ENCODE peak calls at places on chromosomes 2 and 18, in five cellular contexts. K, Q, Y, T and J are unnamed samples.
A peak's percentile ranks its signal among the peaks of the same experiment; 100 is the strongest.

GRCh38 chr18:74476154-74476553 is 19.0 kb upstream of the DIPK1C start:
- DNase-seq in Y (peak; percentile 40), K (peak; percentile 45), Q (peak; percentile 67), T (peak; percentile 52), J (no peak)

GRCh38 chr2:179860255-179861026 is 971 bp downstream of the ZNF385B start:
- DNase-seq in K (no peak), Q (peak; percentile 17), T (no peak), Y (peak; percentile 11), J (no peak)

GRCh38 chr18:79093986-79094385 is 24.8 kb downstream of the ATP9B start:
- DNase-seq in Y (no peak), Q (no peak), T (no peak), K (no peak), J (no peak)

GRCh38 chr2:231887756-231888155 is 38.4 kb downstream of the NPPC start:
- DNase-seq in K (no peak), Y (no peak), T (no peak), Q (no peak), J (no peak)

GRCh38 chr2:118763797-118764196 is 83.7 kb downstream of the EN1 start:
- DNase-seq in T (peak; percentile 30), K (peak; percentile 31), Y (peak; percentile 90), Q (no peak), J (no peak)

GRCh38 chr18:42807852-42808251 is 307.6 kb downstream of the RIT2 start:
- DNase-seq in T (no peak), K (no peak), Q (no peak), Y (no peak), J (no peak)

GRCh38 chr2:164706522-164706921 is 85.2 kb upstream of the GRB14 start:
- DNase-seq in Q (no peak), T (no peak), K (peak; percentile 24), Y (peak; percentile 48), J (no peak)

GRCh38 chr2:47221956-47222355 is 66.8 kb upstream of the STPG4 start:
- DNase-seq in Y (no peak), Q (no peak), T (no peak), K (peak; percentile 74), J (no peak)

GRCh38 chr2:113896791-113897190 is 6.9 kb downstream of the ACTR3 start:
- DNase-seq in T (no peak), Q (no peak), K (peak; percentile 56), Y (peak; percentile 31), J (no peak)

GRCh38 chr18:39198376-39198775 is 1632.8 kb upstream of the CELF4 start:
- DNase-seq in K (no peak), Y (no peak), T (no peak), Q (no peak), J (no peak)

GRCh38 chr18:9849407-9849961 is 36.3 kb upstream of the TXNDC2 start:
- DNase-seq in Y (no peak), T (peak; percentile 79), K (peak; percentile 35), Q (no peak), J (no peak)

GRCh38 chr18:54769526-54770464 is 58.5 kb upstream of the RAB27B start:
- DNase-seq in Q (no peak), K (no peak), Y (no peak), T (no peak), J (no peak)

GRCh38 chr2:118290436-118291004 is 202.2 kb downstream of the INSIG2 start:
- DNase-seq in Q (no peak), Y (peak; percentile 14), K (no peak), T (no peak), J (no peak)

GRCh38 chr2:6011871-6012380 is 319.7 kb downstream of the SOX11 start:
- DNase-seq in T (no peak), Q (no peak), K (no peak), Y (no peak), J (no peak)

GRCh38 chr2:17229414-17229813 is 288.8 kb downstream of the RAD51AP2 start:
- DNase-seq in K (no peak), Y (no peak), T (no peak), Q (no peak), J (no peak)

GRCh38 chr2:134175834-134176233 is 78.0 kb upstream of the MGAT5 start:
- DNase-seq in Y (no peak), Q (no peak), K (no peak), T (no peak), J (no peak)

GRCh38 chr18:55779461-55779710 is 191.4 kb upstream of the TCF4 start:
- DNase-seq in Q (no peak), T (no peak), Y (peak; percentile 57), K (peak; percentile 32), J (no peak)

GRCh38 chr18:63238711-63239110 is 80.9 kb downstream of the BCL2 start:
- DNase-seq in K (no peak), Q (no peak), Y (no peak), T (no peak), J (no peak)

GRCh38 chr18:2223859-2224258 is 347.4 kb downstream of the METTL4 start:
- DNase-seq in Q (no peak), Y (peak; percentile 23), K (peak; percentile 66), T (peak; percentile 29), J (no peak)

GRCh38 chr18:36451454-36452251 is 154.1 kb downstream of the FHOD3 start:
- DNase-seq in Q (no peak), T (no peak), Y (no peak), K (no peak), J (no peak)

GRCh38 chr2:99862566-99862965 is 279.8 kb downstream of the AFF3 start:
- DNase-seq in Q (no peak), T (no peak), Y (no peak), K (no peak), J (no peak)

GRCh38 chr2:56540467-56540866 is 356.7 kb downstream of the CCDC85A start:
- DNase-seq in K (no peak), Y (no peak), Q (no peak), T (no peak), J (no peak)

GRCh38 chr2:120641366-120641771 is 94.3 kb upstream of the GLI2 start:
- DNase-seq in K (peak; percentile 72), Q (no peak), Y (peak; percentile 66), T (no peak), J (no peak)

GRCh38 chr2:27583390-27583915 is 611 bp downstream of the ZNF512 start:
- DNase-seq in Q (no peak), K (peak; percentile 16), T (peak; percentile 11), Y (peak; percentile 17), J (no peak)

GRCh38 chr2:126510960-126511359 is 145.0 kb upstream of the GYPC start:
- DNase-seq in Y (no peak), K (no peak), T (no peak), Q (no peak), J (no peak)

GRCh38 chr2:1162246-1162645 is 211.6 kb downstream of the SNTG2 start:
- DNase-seq in K (no peak), T (no peak), Y (no peak), Q (no peak), J (no peak)